ENCODE peak calls at places on chromosomes 16 and 17, in five cellular contexts. W is stimulated activated CD4-positive, alpha-beta T cell treated with anti-CD3 and anti-CD28 coated beads, Interleukin-1b, Interleukin-23, amount 100 ng/mL, for 24 hours; B is hippocampal formation; I is naive thymus-derived CD4-positive, alpha-beta T cell; V is fibroblast of mammary gland. A is an unnamed sample.

GRCh38 chr17:75950421-75950820 is 9.6 kb upstream of the FBF1 start:
- DNase-seq in I (no peak), V (no peak), W (no peak), B (no peak), A (no peak)

GRCh38 chr17:27756467-27757371 is 43.6 kb downstream of the NOS2 start:
- DNase-seq in V (peak), W (peak), I (peak), B (peak), A (peak)

GRCh38 chr16:85908444-85908843 is 9.5 kb downstream of the IRF8 start:
- DNase-seq in V (no peak), W (no peak), I (no peak), B (no peak), A (no peak)

GRCh38 chr16:89920723-89921122 is 2.1 kb downstream of the MC1R start:
- DNase-seq in B (no peak), V (peak), I (no peak), W (no peak), A (peak)

GRCh38 chr17:27532269-27533067 is 76.2 kb downstream of the KSR1 start:
- DNase-seq in W (no peak), I (no peak), B (no peak), V (peak), A (no peak)

GRCh38 chr17:19718613-19719364 is 2.4 kb upstream of the SLC47A2 start:
- DNase-seq in B (no peak), W (no peak), I (no peak), V (no peak), A (no peak)

GRCh38 chr17:75109047-75109406 is 742 bp upstream of the ARMC7 start:
- DNase-seq in V (no peak), W (no peak), I (no peak), B (no peak), A (no peak)

GRCh38 chr16:48284772-48285409 is 37.6 kb upstream of the ABCC11 start:
- DNase-seq in V (no peak), B (no peak), W (no peak), I (no peak), A (no peak)

GRCh38 chr17:31309525-31309924 is 4.3 kb downstream of the EVI2B start:
- DNase-seq in I (peak), B (peak), V (no peak), W (no peak), A (no peak)

GRCh38 chr17:15031971-15032370 is 233.2 kb downstream of the PMP22 start:
- DNase-seq in W (no peak), B (no peak), V (no peak), I (no peak), A (no peak)

GRCh38 chr17:16104189-16104588 is 104.6 kb downstream of the TTC19 start:
- DNase-seq in B (no peak), V (no peak), I (no peak), W (no peak), A (no peak)

GRCh38 chr17:45035848-45036247 is 15.6 kb downstream of the DCAKD start:
- DNase-seq in B (no peak), V (no peak), I (no peak), W (no peak), A (no peak)

GRCh38 chr16:84368327-84368996 is at the start of gene ATP2C2:
- DNase-seq in B (no peak), I (no peak), W (no peak), V (no peak), A (no peak)

GRCh38 chr17:51585514-51586104 is 325.3 kb downstream of the UTP18 start:
- DNase-seq in V (no peak), I (no peak), W (no peak), B (no peak), A (no peak)

GRCh38 chr16:85844786-85845185 is 45.3 kb downstream of the COX4I1 start:
- DNase-seq in B (no peak), V (no peak), W (no peak), I (peak), A (no peak)

GRCh38 chr17:28228109-28228840 is 90.7 kb upstream of the TMEM97 start:
- DNase-seq in W (no peak), B (no peak), I (no peak), V (no peak), A (no peak)

GRCh38 chr17:57350266-57350665 is 93.9 kb downstream of the MSI2 start:
- DNase-seq in B (peak), V (no peak), W (no peak), I (no peak), A (no peak)

GRCh38 chr17:72515291-72516065 is 394.7 kb downstream of the SOX9 start:
- DNase-seq in I (no peak), W (no peak), B (no peak), V (peak), A (peak)

GRCh38 chr17:27644586-27644985 is 13.6 kb downstream of the LGALS9 start:
- DNase-seq in B (no peak), W (no peak), V (no peak), I (no peak), A (no peak)

GRCh38 chr16:23523321-23523720 is 13.0 kb upstream of the GGA2 start:
- DNase-seq in I (no peak), B (no peak), V (no peak), W (no peak), A (no peak)

GRCh38 chr17:245611-246010 is 64.2 kb upstream of the DOC2B start:
- DNase-seq in V (no peak), W (no peak), B (no peak), I (no peak), A (no peak)

GRCh38 chr17:44749076-44750020 is 9.4 kb upstream of the ADAM11 start:
- DNase-seq in V (no peak), B (peak), I (no peak), W (no peak), A (no peak)

GRCh38 chr16:495127-495748 is 32.3 kb upstream of the CAPN15 start:
- DNase-seq in B (no peak), I (peak), W (no peak), V (peak), A (peak)

GRCh38 chr17:17149520-17150449 is 56.3 kb downstream of the PLD6 start:
- DNase-seq in W (no peak), V (no peak), I (no peak), B (no peak), A (no peak)

GRCh38 chr16:24729967-24730815 is 740 bp downstream of the TNRC6A start:
- DNase-seq in B (peak), I (peak), W (peak), V (peak), A (peak)

GRCh38 chr16:71359431-71359830 is 908 bp downstream of the CALB2 start:
- DNase-seq in I (no peak), B (no peak), W (no peak), V (no peak), A (no peak)

GRCh38 chr16:19113577-19114358 is at the start of gene ITPRIPL2:
- DNase-seq in W (peak), B (peak), V (peak), I (no peak), A (peak)

A was measured in cardiac fibroblast.